ENCODE peak calls at places on chromosomes 6 and 20, in six cellular contexts. F is activated T-helper 1 cell treated with Interleukin-2 at 50 U/mL for 16 hours, V is T-helper 9 cell, Z is hepatic stellate cell, M is NCI-H2081, S is ACHN. E is an unnamed sample.

GRCh38 chr20:58054744-58055373 is 173.6 kb downstream of the ANKRD60 start:
- DNase-seq in Z (no peak), M (no peak), F (no peak), V (no peak), S (no peak), E (no peak)

GRCh38 chr20:33945391-33946079 is 48.2 kb upstream of the RALY start:
- DNase-seq in V (no peak), M (no peak), S (no peak), Z (peak), F (no peak), E (no peak)

GRCh38 chr6:10369896-10370295 is 45.0 kb downstream of the TFAP2A start:
- DNase-seq in V (no peak), S (no peak), M (no peak), Z (no peak), F (no peak), E (no peak)

GRCh38 chr6:129133770-129134192 is 250.8 kb downstream of the LAMA2 start:
- DNase-seq in Z (no peak), V (no peak), S (no peak), M (no peak), F (no peak), E (no peak)

GRCh38 chr20:45311589-45312211 is 3.6 kb upstream of the MATN4 start:
- DNase-seq in Z (peak), S (peak), F (peak), V (peak), M (peak), E (peak)

GRCh38 chr6:170221753-170222400 is 69.0 kb downstream of the DLL1 start:
- DNase-seq in Z (no peak), S (no peak), V (no peak), F (no peak), M (peak), E (no peak)

GRCh38 chr6:12595161-12595792 is 121.3 kb upstream of the PHACTR1 start:
- DNase-seq in S (no peak), V (no peak), Z (no peak), M (no peak), F (no peak), E (no peak)

GRCh38 chr6:149887343-149887742 is 10.6 kb downstream of the RAET1E start:
- DNase-seq in F (no peak), S (no peak), V (no peak), M (no peak), Z (no peak), E (no peak)

GRCh38 chr6:136547336-136547735 is 2.9 kb downstream of the MAP7 start:
- DNase-seq in V (no peak), F (no peak), M (peak), S (peak), Z (peak), E (no peak)

GRCh38 chr6:4327841-4328240 is 192.5 kb upstream of the ECI2 start:
- DNase-seq in V (no peak), F (no peak), Z (no peak), M (no peak), S (no peak), E (no peak)

E was measured in GM18507.